ENCODE peak calls at places on chromosomes 4 and X, in eight cellular contexts. N is GM23338, C is upper lobe of left lung, G is SK-N-SH, J is transverse colon, D is Panc1, T is endothelial cell of umbilical vein, R is HCT116. B is an unnamed sample.

GRCh38 chr4:92232566-92232965 is 71.2 kb upstream of the GRID2 start:
- DNase-seq in N (no peak), C (no peak), G (no peak), J (no peak), D (no peak), T (no peak), R (no peak), B (no peak)

GRCh38 chr4:139901516-139902327 is 236.1 kb downstream of the MGST2 start:
- DNase-seq in N (no peak), C (no peak), G (peak; percentile 46), J (no peak), D (no peak), T (peak; percentile 79), R (no peak), B (no peak)

GRCh38 chr4:58553679-58554078 is 1443.5 kb upstream of the IGFBP7 start:
- DNase-seq in N (no peak), C (no peak), G (no peak), J (no peak), D (no peak), T (no peak), R (no peak), B (no peak)

GRCh38 chr4:150010525-150011126 is 67.6 kb upstream of the DCLK2 start:
- DNase-seq in N (peak; percentile 80), C (no peak), G (peak; percentile 23), J (peak; percentile 27), D (peak; percentile 41), T (peak; percentile 69), R (peak; percentile 63), B (peak; percentile 26)

GRCh38 chrX:72258174-72258573 is 18.9 kb downstream of the RPS4X start:
- DNase-seq in N (no peak), C (no peak), G (peak; percentile 52), J (no peak), D (no peak), T (no peak), R (no peak), B (no peak)

GRCh38 chrX:2499507-2499906 is 1.3 kb downstream of the DHRSX start:
- DNase-seq in N (no peak), C (no peak), G (no peak), J (no peak), D (no peak), T (no peak), R (no peak), B (peak; percentile 13)

GRCh38 chrX:40938418-40938817 is 146.8 kb upstream of the USP9X start:
- DNase-seq in N (no peak), C (no peak), G (no peak), J (no peak), D (no peak), T (no peak), R (no peak), B (no peak)

GRCh38 chrX:63275127-63275526 is 76.0 kb downstream of the SPIN4 start:
- DNase-seq in N (peak; percentile 47), C (no peak), G (peak; percentile 11), J (peak; percentile 14), D (peak; percentile 27), T (peak; percentile 27), R (peak; percentile 8), B (no peak)

GRCh38 chr4:69617083-69617694 is 22.3 kb downstream of the UGT2A2 start:
- DNase-seq in N (peak; percentile 71), C (no peak), G (no peak), J (no peak), D (no peak), T (peak; percentile 31), R (peak; percentile 47), B (no peak)

GRCh38 chr4:159278399-159278798 is 175.5 kb downstream of the RAPGEF2 start:
- DNase-seq in N (no peak), C (no peak), G (no peak), J (no peak), D (no peak), T (no peak), R (no peak), B (no peak)

GRCh38 chrX:153443476-153444332 is 2.2 kb downstream of the TREX2 start:
- DNase-seq in N (no peak), C (no peak), G (no peak), J (no peak), D (no peak), T (no peak), R (no peak), B (no peak)

GRCh38 chrX:152960115-152960514 is 33.8 kb downstream of the PNMA5 start:
- DNase-seq in N (no peak), C (no peak), G (no peak), J (no peak), D (no peak), T (no peak), R (no peak), B (no peak)

GRCh38 chrX:42195506-42195905 is 272.2 kb upstream of the CASK start:
- DNase-seq in N (peak; percentile 6), C (no peak), G (no peak), J (no peak), D (no peak), T (no peak), R (no peak), B (no peak)

DNA sequence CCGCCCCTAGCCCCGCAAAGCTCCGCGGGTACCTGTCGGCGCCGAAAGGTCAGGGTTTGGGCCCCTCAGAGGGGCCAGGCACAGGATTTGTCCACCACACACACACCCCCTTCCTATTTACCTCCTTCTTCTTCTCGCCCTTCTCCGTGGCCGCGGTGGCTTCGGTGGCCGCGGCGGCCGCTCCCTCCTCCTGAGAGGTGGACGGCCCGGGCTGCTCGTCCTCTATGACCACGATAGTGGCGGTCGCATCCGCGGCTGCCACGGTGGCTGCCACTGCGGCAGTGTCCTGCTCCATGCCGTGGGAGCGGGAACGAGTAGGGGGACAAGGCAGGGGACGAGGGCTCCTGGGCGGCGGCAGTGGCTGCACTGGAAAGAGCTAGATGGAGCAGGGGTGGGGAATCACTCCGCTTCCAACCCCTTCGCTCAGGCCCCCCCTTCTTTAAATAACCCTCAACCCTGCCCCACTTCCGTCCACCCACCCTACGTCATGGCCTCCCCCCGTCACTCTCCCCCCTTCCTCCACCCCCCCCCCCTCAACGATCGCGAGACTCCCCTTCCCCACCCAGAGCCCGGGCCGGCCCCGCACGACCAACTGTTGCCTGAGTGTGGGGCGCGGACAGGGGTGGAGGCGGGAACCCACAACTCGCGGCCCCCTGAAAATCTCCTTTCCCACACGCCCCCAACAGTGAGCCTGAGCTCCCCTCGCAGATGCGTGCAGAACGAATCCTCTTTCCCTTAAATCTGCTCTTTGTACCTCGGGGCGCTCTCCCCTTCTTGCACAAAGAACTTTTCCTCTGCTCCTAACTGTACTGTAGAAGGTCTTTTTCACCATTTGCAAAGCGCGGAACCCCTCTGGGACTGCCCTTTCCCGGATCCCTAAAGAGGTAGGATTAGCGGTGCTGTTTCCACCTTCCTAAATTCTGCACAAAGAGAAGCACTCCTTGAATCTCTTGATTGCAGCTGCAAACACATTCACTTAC is at the start of gene SMARCA1:
- DNase-seq in N (peak; percentile 62), C (peak; percentile 36), G (peak; percentile 91), J (peak; percentile 17), D (no peak), T (peak; percentile 42), R (peak; percentile 16), B (peak; percentile 39)
- TF ChIP-seq POLR2AphosphoS5 in N (peak; percentile 72), C (peak; percentile 14), G (peak; percentile 45), J (peak; percentile 9), D (peak; percentile 57), T (no peak), R (peak; percentile 50), B (no peak)

DNA sequence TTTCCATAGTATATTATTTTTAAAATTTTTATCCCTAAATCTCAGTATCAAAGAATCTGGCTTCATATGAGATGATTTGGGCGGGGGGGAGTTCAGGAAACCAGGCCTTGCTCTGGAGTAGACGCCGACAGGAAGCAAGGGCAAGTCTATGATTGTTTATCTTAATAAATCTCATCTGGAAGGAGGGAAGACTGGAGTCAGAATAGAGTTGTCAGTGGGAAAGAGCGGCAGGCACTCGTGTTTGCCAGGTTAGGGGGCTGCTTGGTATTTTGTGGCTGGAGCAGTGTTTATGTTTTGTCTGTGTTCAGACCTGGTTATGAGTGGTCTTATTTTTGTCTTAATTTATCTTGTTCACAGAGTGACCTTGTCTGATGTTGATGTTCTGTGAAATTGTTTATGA is 176.8 kb downstream of the GASK1B start:
- DNase-seq in N (no peak), C (no peak), G (no peak), J (no peak), D (no peak), T (peak; percentile 89), R (no peak), B (no peak)
- H3K4me3 ChIP-seq in N (no peak overlapping the region), C (no peak overlapping the region), G (no peak overlapping the region), J (no peak overlapping the region), D (no peak overlapping the region), T (no peak overlapping the region), R (no peak overlapping the region), B (no peak overlapping the region)

GRCh38 chr4:15778191-15778741 is at the start of gene CD38:
- DNase-seq in N (peak; percentile 64), C (peak; percentile 48), G (peak; percentile 78), J (peak; percentile 68), D (no peak), T (no peak), R (no peak), B (no peak)

GRCh38 chr4:15779336-15779735 is 1.2 kb downstream of the CD38 start:
- DNase-seq in N (peak; percentile 81), C (peak; percentile 81), G (peak; percentile 73), J (peak; percentile 33), D (no peak), T (peak; percentile 60), R (no peak), B (no peak)

GRCh38 chr4:15777697-15778096 is 431 bp upstream of the CD38 start:
- DNase-seq in N (no peak), C (no peak), G (no peak), J (no peak), D (no peak), T (no peak), R (no peak), B (no peak)

GRCh38 chr4:15779789-15780188 is 1.7 kb downstream of the CD38 start:
- DNase-seq in N (no peak), C (no peak), G (no peak), J (no peak), D (no peak), T (no peak), R (no peak), B (no peak)

GRCh38 chr4:15778742-15779231 is 659 bp downstream of the CD38 start:
- DNase-seq in N (peak; percentile 53), C (peak; percentile 76), G (no peak), J (peak; percentile 64), D (no peak), T (no peak), R (no peak), B (no peak)
- TF ChIP-seq POLR2AphosphoS5 in N (no peak), C (no peak), G (no peak), J (no peak), D (no peak), T (no peak), R (no peak), B (no peak)

DNA sequence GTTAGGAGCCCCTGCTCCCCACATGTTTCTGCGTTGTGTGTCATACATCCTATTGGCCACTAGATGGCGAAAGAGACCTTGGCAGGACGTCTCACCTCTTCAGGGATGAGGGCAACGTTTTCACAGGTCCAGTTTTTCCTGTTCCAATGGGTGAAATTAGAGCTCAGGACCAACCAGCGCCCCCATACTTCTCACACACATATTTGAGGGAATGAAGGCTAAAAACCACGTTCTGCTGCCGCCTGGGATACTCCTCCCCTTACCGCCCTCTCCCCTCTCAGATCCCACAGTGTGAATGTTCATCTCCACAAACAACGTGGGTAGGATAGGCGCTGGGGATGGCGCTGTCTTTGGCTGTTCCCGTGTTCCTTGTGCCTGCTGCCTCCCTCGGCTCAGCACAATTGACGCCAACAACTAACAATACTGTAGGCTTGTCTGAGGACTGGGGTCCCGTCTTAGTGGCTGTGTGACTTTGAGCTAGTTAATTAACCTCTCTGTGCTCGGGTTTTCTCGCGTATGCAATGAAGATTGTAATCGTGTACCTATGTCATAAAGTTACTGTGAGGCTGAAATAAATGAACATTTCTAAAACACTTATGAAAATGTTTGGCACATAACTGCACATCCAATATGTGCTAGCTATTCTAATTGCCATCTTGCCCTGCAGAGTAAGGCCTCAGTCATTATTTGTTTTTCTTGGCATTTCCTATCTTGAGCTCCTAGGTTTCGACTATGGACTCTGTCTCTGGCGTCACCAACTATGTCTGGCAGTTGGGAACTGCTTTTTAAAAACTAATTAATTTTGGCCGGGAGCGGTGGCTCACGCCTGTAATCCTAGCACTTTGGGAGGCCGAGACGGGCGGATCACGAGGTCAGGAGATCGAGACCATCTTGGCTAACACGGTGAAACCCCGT is 181.3 kb upstream of the STK26 start:
- DNase-seq in N (peak; percentile 79), C (peak; percentile 42), G (peak; percentile 81), J (peak; percentile 17), D (no peak), T (peak; percentile 19), R (peak; percentile 40), B (peak; percentile 47)
- H3K4me3 ChIP-seq in N (peak overlapping the region; percentile 27), C (no peak overlapping the region), G (peak overlapping the region; percentile 24), J (no peak overlapping the region), D (peak overlapping the region; percentile 25), T (no peak overlapping the region), R (no peak overlapping the region), B (no peak overlapping the region)

B was measured in stomach.